ENCODE peak calls at places on chromosome 12, in five cellular contexts. X, O, R, E and V are unnamed samples.

GRCh38 chr12:65248656-65249633 is 29.5 kb upstream of the MSRB3 start:
- DNase-seq in O (no peak), E (no peak), R (no peak), X (no peak), V (no peak)

GRCh38 chr12:106791531-106791930 is 17.0 kb downstream of the RIC8B start:
- DNase-seq in O (no peak), R (no peak), X (peak; percentile 74), E (no peak), V (no peak)

GRCh38 chr12:131084341-131085011 is 130.8 kb downstream of the ADGRD1 start:
- DNase-seq in R (no peak), E (no peak), O (no peak), X (no peak), V (peak; percentile 40)

GRCh38 chr12:115640929-115641328 is 636.6 kb downstream of the MED13L start:
- DNase-seq in E (no peak), X (no peak), R (no peak), O (no peak), V (no peak)

GRCh38 chr12:42804928-42805327 is 215.4 kb upstream of the PRICKLE1 start:
- DNase-seq in E (no peak), X (no peak), R (no peak), O (no peak), V (no peak)

GRCh38 chr12:129706716-129707115 is 197.1 kb downstream of the TMEM132D start:
- DNase-seq in E (no peak), X (no peak), R (no peak), O (no peak), V (no peak)

GRCh38 chr12:32248594-32249140 is 142.0 kb downstream of the BICD1 start:
- DNase-seq in O (no peak), R (no peak), E (no peak), X (no peak), V (no peak)

GRCh38 chr12:65634626-65635331 is 189.5 kb upstream of the HMGA2 start:
- DNase-seq in X (no peak), R (no peak), E (no peak), O (no peak), V (no peak)